ENCODE peak calls at places on chromosomes 12 and 14, in six cellular contexts. D is effector memory CD4-positive, alpha-beta T cell; H is IMR-90; E is tibial artery; U is lung; K is esophagus squamous epithelium. S is an unnamed sample.

GRCh38 chr14:57227083-57227482 is 41.6 kb downstream of the EXOC5 start:
- DNase-seq in D (no peak), H (no peak), E (no peak), U (no peak), K (no peak), S (no peak)

GRCh38 chr12:68461645-68462044 is 129.5 kb upstream of the MDM1 start:
- DNase-seq in D (no peak), H (no peak), E (no peak), U (no peak), K (no peak), S (no peak)

GRCh38 chr14:101171650-101172049 is 268.1 kb upstream of the RTL1 start:
- DNase-seq in D (no peak), H (no peak), E (no peak), U (no peak), K (no peak), S (no peak)

GRCh38 chr12:24661657-24662096 is 287.2 kb downstream of the BCAT1 start:
- DNase-seq in D (no peak), H (peak; percentile 80), E (peak; percentile 53), U (peak; percentile 77), K (no peak), S (no peak)

GRCh38 chr12:99983721-99984258 is 946 bp downstream of the ANKS1B start:
- DNase-seq in D (no peak), H (no peak), E (no peak), U (no peak), K (no peak), S (no peak)

GRCh38 chr14:95946867-95947266 is 70.2 kb downstream of the TUNAR start:
- DNase-seq in D (no peak), H (no peak), E (no peak), U (no peak), K (no peak), S (no peak)

GRCh38 chr14:91090733-91091132 is 23.1 kb upstream of the DGLUCY start:
- DNase-seq in D (no peak), H (no peak), E (no peak), U (no peak), K (no peak), S (no peak)

GRCh38 chr12:89180496-89180895 is 171.8 kb downstream of the DUSP6 start:
- DNase-seq in D (no peak), H (no peak), E (no peak), U (no peak), K (no peak), S (no peak)

GRCh38 chr14:63713765-63714164 is 14.1 kb downstream of the SGPP1 start:
- DNase-seq in D (no peak), H (peak; percentile 51), E (no peak), U (no peak), K (no peak), S (no peak)

GRCh38 chr12:269216-269615 is 6.6 kb upstream of the SLC6A13 start:
- DNase-seq in D (no peak), H (peak; percentile 46), E (no peak), U (no peak), K (no peak), S (no peak)

GRCh38 chr12:4450551-4451112 is 5.0 kb upstream of the FGF6 start:
- DNase-seq in D (no peak), H (no peak), E (no peak), U (no peak), K (no peak), S (no peak)

GRCh38 chr14:52949711-52950409 is 990 bp downstream of the FERMT2 start:
- DNase-seq in D (no peak), H (peak; percentile 46), E (peak; percentile 45), U (peak; percentile 49), K (no peak), S (no peak)

GRCh38 chr12:4275869-4276253 is 2.3 kb downstream of the CCND2 start:
- DNase-seq in D (no peak), H (no peak), E (peak; percentile 50), U (no peak), K (no peak), S (no peak)

GRCh38 chr12:95269892-95270291 is 52.3 kb downstream of the VEZT start:
- DNase-seq in D (no peak), H (no peak), E (no peak), U (no peak), K (no peak), S (no peak)

GRCh38 chr12:64610660-64611429 is 550 bp downstream of the RASSF3 start:
- DNase-seq in D (peak; percentile 61), H (peak; percentile 50), E (peak; percentile 47), U (peak; percentile 67), K (no peak), S (no peak)

DNA sequence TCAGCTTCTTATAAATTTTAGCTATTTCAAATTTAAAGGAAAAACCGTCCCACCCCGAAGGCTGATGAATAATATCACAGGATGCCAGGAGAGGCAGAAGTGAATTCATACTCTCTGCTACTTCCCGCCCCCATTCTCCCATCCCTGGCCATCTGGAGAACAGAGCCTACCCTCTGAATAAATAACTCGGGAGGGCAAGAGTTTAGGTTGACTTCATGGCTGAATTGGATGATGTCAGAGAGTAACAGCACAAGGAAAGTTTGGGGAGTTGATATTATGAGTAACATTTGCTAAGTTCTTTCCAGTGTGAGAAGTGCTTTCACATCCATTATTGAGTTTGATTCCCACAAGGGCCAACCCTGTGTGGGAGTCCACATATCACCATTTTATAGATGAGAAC is 241.6 kb downstream of the EGLN3 start:
- DNase-seq in D (no peak), H (no peak), E (no peak), U (no peak), K (no peak), S (no peak)
- H3K27me3 ChIP-seq in D (no peaks in the 10 kb centered on the region), H (no peaks in the 10 kb centered on the region), E (peaks cover 3% of the 10 kb centered on the region), U (no peaks in the 10 kb centered on the region), K (no peaks in the 10 kb centered on the region), S (no peaks in the 10 kb centered on the region)

GRCh38 chr12:96496944-96497343 is 7.6 kb downstream of the CFAP54 start:
- DNase-seq in D (no peak), H (no peak), E (no peak), U (no peak), K (no peak), S (no peak)

GRCh38 chr12:96495841-96496545 is 6.6 kb downstream of the CFAP54 start:
- DNase-seq in D (no peak), H (no peak), E (no peak), U (no peak), K (no peak), S (no peak)

GRCh38 chr12:96493101-96493500 is 3.7 kb downstream of the CFAP54 start:
- DNase-seq in D (no peak), H (peak; percentile 75), E (no peak), U (no peak), K (no peak), S (no peak)

GRCh38 chr12:96497800-96498199 is 8.4 kb downstream of the CFAP54 start:
- DNase-seq in D (no peak), H (peak; percentile 31), E (no peak), U (no peak), K (no peak), S (no peak)

GRCh38 chr12:96495155-96495554 is 5.8 kb downstream of the CFAP54 start:
- DNase-seq in D (no peak), H (no peak), E (no peak), U (no peak), K (no peak), S (no peak)
- H3K4me3 ChIP-seq in D (no peak overlapping the region), H (no peak overlapping the region), E (no peak overlapping the region), U (no peak overlapping the region), K (no peak overlapping the region), S (no peak overlapping the region)

GRCh38 chr14:97995571-97995970 is 1198.4 kb downstream of the VRK1 start:
- DNase-seq in D (no peak), H (no peak), E (no peak), U (no peak), K (no peak), S (no peak)

GRCh38 chr14:97994020-97994531 is 1196.9 kb downstream of the VRK1 start:
- DNase-seq in D (no peak), H (no peak), E (no peak), U (no peak), K (no peak), S (no peak)

GRCh38 chr14:97995038-97995437 is 1197.9 kb downstream of the VRK1 start:
- DNase-seq in D (no peak), H (no peak), E (no peak), U (no peak), K (no peak), S (no peak)

GRCh38 chr14:97993508-97994019 is 1196.4 kb downstream of the VRK1 start:
- DNase-seq in D (no peak), H (no peak), E (no peak), U (no peak), K (no peak), S (no peak)
- H3K27me3 ChIP-seq in D (no peaks in the 10 kb centered on the region), H (no peaks in the 10 kb centered on the region), E (peaks cover 5% of the 10 kb centered on the region), U (no peaks in the 10 kb centered on the region), K (no peaks in the 10 kb centered on the region), S (no peaks in the 10 kb centered on the region)

DNA sequence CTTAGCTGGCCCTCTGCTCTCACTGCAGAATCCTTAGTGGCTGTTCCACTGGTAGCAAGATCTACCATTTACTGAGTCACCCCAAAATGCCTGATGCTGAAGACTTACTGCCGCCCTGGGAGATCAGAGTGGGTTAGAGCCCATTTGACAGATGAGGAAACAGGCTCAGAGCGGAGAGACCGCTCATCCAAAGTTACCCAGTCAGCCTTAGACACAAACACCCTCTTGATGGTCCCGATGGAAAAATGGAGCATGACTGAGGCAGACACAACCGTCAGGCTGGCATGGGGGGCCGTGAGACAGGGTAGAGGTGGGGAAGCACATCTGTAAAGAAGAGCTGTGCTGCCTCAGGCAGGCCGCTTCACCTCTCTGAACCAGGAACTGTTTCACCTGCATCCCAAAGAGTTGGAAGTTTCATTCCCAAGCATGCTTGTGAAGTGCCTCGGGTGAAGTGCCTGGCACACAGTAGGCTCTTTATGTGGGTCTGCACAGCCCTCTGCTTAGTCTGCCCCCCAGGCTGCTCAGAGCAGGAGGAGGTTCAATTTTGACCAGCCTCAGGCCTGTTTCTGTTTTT is 581 bp upstream of the SERPINA1 start:
- DNase-seq in D (no peak), H (no peak), E (no peak), U (no peak), K (no peak), S (no peak)
- H3K4me3 ChIP-seq in D (no peak overlapping the region), H (no peak overlapping the region), E (no peak overlapping the region), U (no peak overlapping the region), K (no peak overlapping the region), S (no peak overlapping the region)

GRCh38 chr12:30877110-30877875 is 49.3 kb upstream of the TSPAN11 start:
- DNase-seq in D (no peak), H (no peak), E (no peak), U (peak; percentile 75), K (no peak), S (no peak)
- H3K27me3 ChIP-seq in D (no peaks in the 10 kb centered on the region), H (peaks cover 18% of the 10 kb centered on the region), E (peaks cover 3% of the 10 kb centered on the region), U (no peaks in the 10 kb centered on the region), K (no peaks in the 10 kb centered on the region), S (no peaks in the 10 kb centered on the region)

DNA sequence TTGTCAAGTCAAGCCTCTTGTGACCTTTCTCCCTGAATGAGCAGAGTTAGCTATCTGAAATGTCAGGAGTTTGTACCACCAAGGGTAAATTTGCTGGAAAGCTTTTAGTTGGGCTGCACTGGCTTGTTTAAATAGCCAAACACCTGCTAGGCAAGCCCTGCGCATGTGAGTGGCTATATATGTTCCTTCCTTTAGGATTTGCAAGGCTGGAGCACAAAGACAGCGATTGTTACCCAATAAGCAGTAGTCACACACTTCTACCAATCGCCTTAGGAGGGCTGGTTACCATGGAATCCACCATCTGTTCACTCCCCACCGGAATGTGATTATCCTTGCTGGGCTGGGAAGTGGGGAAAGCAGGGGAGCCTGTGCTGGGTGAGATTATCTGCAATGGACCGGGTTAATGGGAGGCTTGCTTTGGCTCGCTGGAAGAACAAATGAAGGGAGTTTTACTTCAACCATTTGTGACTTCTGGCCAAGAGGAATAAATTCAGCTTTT is 102.5 kb downstream of the FGD4 start:
- DNase-seq in D (no peak), H (peak; percentile 81), E (peak; percentile 36), U (no peak), K (no peak), S (no peak)
- H3K4me3 ChIP-seq in D (no peak overlapping the region), H (no peak overlapping the region), E (no peak overlapping the region), U (no peak overlapping the region), K (peak overlapping the region; percentile 0), S (peak overlapping the region; percentile 23)

GRCh38 chr12:57214398-57214781 is 2.2 kb upstream of the NXPH4 start:
- DNase-seq in D (peak; percentile 54), H (peak; percentile 50), E (peak; percentile 67), U (peak; percentile 61), K (no peak), S (no peak)
- H3K27me3 ChIP-seq in D (peaks cover 58% of the 10 kb centered on the region), H (peaks cover 45% of the 10 kb centered on the region), E (peaks cover 45% of the 10 kb centered on the region), U (no peaks in the 10 kb centered on the region), K (no peaks in the 10 kb centered on the region), S (peaks cover 8% of the 10 kb centered on the region)